ENCODE peak calls at places on chromosomes 13 and 19, in six cellular contexts. O is aorta; K is H9; A is CD4-positive, alpha-beta memory T cell; Q is caudate nucleus; B is GM23338. N is an unnamed sample.

GRCh38 chr13:112212533-112212932 is 145.6 kb downstream of the SOX1 start:
- DNase-seq in O (no peak), K (no peak), A (no peak), Q (no peak), B (no peak), N (no peak)

GRCh38 chr19:18306903-18307681 is 15.8 kb downstream of the LSM4 start:
- DNase-seq in O (peak; percentile 66), K (no peak), A (peak; percentile 75), Q (no peak), B (peak; percentile 37), N (no peak)

GRCh38 chr19:50495020-50495531 is 15.9 kb downstream of the JOSD2 start:
- DNase-seq in O (no peak), K (no peak), A (no peak), Q (no peak), B (no peak), N (no peak)

GRCh38 chr19:48607359-48607755 is 815 bp downstream of the SPACA4 start:
- DNase-seq in O (no peak), K (no peak), A (no peak), Q (no peak), B (no peak), N (no peak)

GRCh38 chr13:51645154-51645650 is 60.9 kb downstream of the WDFY2 start:
- DNase-seq in O (no peak), K (no peak), A (peak; percentile 81), Q (no peak), B (peak; percentile 65), N (no peak)

GRCh38 chr13:106617561-106617960 is 49.6 kb upstream of the ARGLU1 start:
- DNase-seq in O (no peak), K (peak; percentile 48), A (no peak), Q (no peak), B (peak; percentile 3), N (peak; percentile 43)

GRCh38 chr13:35598790-35599369 is 122.4 kb upstream of the MAB21L1 start:
- DNase-seq in O (no peak), K (no peak), A (no peak), Q (no peak), B (no peak), N (no peak)

GRCh38 chr19:6092329-6093286 is 17.7 kb downstream of the RFX2 start:
- DNase-seq in O (peak; percentile 92), K (peak; percentile 76), A (no peak), Q (peak; percentile 46), B (peak; percentile 85), N (peak; percentile 95)

GRCh38 chr19:10964903-10965302 is 4.1 kb downstream of the SMARCA4 start:
- DNase-seq in O (no peak), K (no peak), A (no peak), Q (no peak), B (no peak), N (no peak)

GRCh38 chr19:55581145-55581827 is 638 bp upstream of the ZNF579 start:
- DNase-seq in O (no peak), K (peak; percentile 63), A (no peak), Q (no peak), B (peak; percentile 77), N (no peak)

DNA sequence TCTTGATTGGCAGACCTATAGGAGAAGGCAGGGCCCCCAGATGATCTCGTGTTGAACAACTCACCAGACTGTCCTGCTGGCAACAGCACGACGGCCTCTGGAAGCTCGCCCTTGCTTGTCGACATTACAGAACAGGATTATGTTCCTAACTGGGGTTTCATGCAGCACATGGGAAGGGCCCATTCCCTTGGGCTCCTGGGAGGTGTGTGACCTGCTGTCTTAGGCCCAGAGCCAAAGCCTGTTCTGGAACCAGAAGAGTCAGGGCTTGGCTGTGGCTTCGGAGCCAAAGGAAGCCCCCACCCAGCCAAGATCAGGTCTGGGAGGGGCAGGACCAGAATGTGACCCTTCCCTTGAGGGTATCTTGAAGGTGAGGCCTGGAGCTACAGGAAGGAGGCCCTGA is 36.9 kb downstream of the RGCC start:
- DNase-seq in O (no peak), K (no peak), A (no peak), Q (no peak), B (no peak), N (peak; percentile 10)
- H3K27ac ChIP-seq in O (no peak overlapping the region), K (no peak overlapping the region), A (no peak overlapping the region), Q (no peak overlapping the region), B (no peak overlapping the region), N (no peak overlapping the region)

GRCh38 chr13:44474122-44474910 is 100.7 kb downstream of the SERP2 start:
- DNase-seq in O (no peak), K (no peak), A (no peak), Q (no peak), B (peak; percentile 38), N (no peak)
- H3K27ac ChIP-seq in O (no peak overlapping the region), K (no peak overlapping the region), A (no peak overlapping the region), Q (no peak overlapping the region), B (no peak overlapping the region), N (no peak overlapping the region)

DNA sequence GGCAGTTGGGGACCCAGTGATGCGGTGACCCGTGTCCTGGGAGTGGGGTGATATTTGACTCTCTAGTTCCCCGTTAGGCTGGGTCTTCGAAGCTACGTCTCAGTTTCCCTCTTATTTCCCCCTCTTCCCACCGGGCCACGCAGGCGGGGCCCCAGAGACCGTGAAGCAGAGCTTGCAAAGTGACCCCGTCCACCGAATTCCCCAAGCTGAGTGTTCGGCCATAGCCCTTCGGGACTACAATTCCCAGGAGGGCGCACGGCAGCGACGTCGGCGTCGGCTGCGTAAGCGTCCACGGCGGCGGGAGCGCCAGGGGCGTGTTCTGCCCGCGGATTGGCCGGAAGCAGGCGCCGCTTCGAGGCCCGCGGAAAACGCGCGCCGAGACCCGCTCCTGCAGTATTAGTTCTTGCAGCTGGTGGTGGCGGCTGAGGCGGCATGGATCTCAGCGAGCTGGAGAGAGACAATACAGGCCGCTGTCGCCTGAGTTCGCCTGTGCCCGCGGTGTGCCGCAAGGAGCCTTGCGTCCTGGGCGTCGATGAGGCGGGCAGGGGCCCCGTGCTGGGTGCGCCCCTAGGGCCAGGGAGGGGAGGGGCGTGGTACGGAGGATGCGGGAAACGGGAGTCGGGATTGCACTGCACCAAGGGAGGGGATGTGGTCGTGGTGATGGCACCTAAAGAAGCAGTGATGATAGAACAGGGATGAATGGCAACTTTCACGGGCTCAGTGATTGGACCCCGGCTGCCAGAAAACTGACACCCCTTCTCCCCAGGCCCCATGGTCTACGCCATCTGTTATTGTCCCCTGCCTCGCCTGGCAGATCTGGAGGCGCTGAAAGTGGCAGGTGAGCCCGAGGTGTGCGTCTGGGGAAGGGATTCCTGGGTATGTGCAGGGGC is at the start of gene RNASEH2A:
- DNase-seq in O (peak; percentile 94), K (peak; percentile 91), A (peak; percentile 83), Q (peak; percentile 84), B (peak; percentile 95), N (peak; percentile 57)
- H3K27ac ChIP-seq in O (no peak within 1 kb of the TSS), K (no peak within 1 kb of the TSS), A (peak within 1 kb of the TSS; percentile 63), Q (peak within 1 kb of the TSS; percentile 70), B (peak within 1 kb of the TSS; percentile 50), N (no peak within 1 kb of the TSS)

GRCh38 chr19:54355675-54356074 is 9.1 kb downstream of the LAIR1 start:
- DNase-seq in O (no peak), K (no peak), A (no peak), Q (no peak), B (no peak), N (no peak)

GRCh38 chr19:54352546-54352945 is 12.2 kb downstream of the LAIR1 start:
- DNase-seq in O (no peak), K (no peak), A (no peak), Q (no peak), B (no peak), N (no peak)

GRCh38 chr19:54354761-54355160 is 10.0 kb downstream of the LAIR1 start:
- DNase-seq in O (no peak), K (no peak), A (no peak), Q (no peak), B (no peak), N (no peak)

GRCh38 chr19:54357381-54357780 is 7.3 kb downstream of the LAIR1 start:
- DNase-seq in O (no peak), K (no peak), A (no peak), Q (no peak), B (peak; percentile 23), N (no peak)

DNA sequence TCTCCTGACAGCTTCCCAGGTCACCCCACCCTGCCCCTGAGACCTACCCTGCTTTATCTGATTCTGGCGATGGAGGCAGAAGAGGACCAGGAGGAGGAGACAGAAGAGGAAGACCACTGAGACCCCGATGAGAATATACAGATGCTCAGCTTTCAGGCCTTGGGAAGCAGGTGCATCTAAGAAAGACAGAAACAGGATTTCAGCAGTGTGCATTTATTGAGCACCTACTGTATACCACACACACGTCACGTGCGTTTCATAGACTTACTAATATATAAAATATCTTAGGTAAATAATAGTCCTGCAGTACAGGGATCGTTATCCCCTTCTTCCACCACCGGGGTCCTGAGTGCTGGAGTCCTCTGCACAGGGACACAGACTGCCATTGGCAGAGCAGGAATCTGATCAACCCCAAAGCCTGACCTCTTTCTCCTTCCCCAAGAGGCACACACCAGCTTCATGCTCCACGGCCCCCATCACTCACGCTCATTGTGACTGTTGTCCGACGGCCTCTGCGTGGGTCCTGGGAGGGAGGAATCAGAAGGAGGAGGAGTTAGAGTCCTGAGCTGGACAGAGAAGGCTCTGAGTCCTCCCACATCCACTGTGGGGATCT is 8.2 kb downstream of the LAIR1 start:
- DNase-seq in O (no peak), K (no peak), A (no peak), Q (no peak), B (no peak), N (no peak)
- H3K27ac ChIP-seq in O (no peak overlapping the region), K (no peak overlapping the region), A (no peak overlapping the region), Q (no peak overlapping the region), B (no peak overlapping the region), N (no peak overlapping the region)

GRCh38 chr19:47511681-47512080 is 3.2 kb downstream of the NAPA start:
- DNase-seq in O (no peak), K (no peak), A (no peak), Q (no peak), B (no peak), N (no peak)

GRCh38 chr19:47509973-47510372 is 4.9 kb downstream of the NAPA start:
- DNase-seq in O (peak; percentile 81), K (no peak), A (no peak), Q (no peak), B (no peak), N (peak; percentile 22)

GRCh38 chr19:47511128-47511517 is 3.7 kb downstream of the NAPA start:
- DNase-seq in O (no peak), K (no peak), A (no peak), Q (no peak), B (no peak), N (no peak)

GRCh38 chr19:47509170-47509847 is 5.6 kb downstream of the NAPA start:
- DNase-seq in O (no peak), K (no peak), A (no peak), Q (no peak), B (no peak), N (no peak)

DNA sequence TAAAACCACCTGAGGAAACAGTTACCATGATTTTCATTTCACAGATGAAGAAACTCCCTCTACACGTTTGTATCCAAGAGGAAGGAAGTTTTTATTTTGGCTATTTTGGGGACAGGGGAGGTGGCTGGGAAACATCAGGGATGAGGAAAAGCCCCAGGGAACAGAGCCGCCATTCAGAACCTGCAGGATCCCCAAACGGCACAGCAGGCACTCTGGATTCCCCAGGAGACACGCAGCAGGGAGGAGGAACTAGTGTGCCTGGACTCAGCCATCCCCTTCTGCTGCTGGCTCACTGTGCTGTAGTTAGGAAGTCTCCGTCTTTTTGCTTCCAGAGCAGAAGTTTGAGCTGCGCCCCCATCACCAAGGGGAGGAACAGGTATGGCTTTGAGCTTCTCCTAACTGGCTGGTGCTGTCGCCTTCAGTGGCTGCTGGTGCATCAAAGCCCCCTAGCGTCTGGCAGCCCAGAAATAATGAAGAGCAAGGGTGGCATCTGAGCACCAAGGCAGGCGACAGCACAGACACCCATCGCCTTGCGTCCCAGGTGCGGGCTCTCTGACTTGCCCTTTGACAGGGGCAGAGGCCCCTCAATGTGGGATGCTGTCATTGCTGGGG is 4.2 kb downstream of the NAPA start:
- DNase-seq in O (no peak), K (no peak), A (no peak), Q (peak; percentile 21), B (peak; percentile 37), N (no peak)
- H3K27ac ChIP-seq in O (no peak overlapping the region), K (no peak overlapping the region), A (no peak overlapping the region), Q (peak overlapping the region; percentile 54), B (peak overlapping the region; percentile 45), N (peak overlapping the region; percentile 84)